ENCODE peak calls at places on chromosomes 7 and 10, in seven cellular contexts. W is stimulated activated CD8-positive, alpha-beta memory T cell treated with anti-CD3 and anti-CD28 coated beads, Interleukin-15, amount 100 ng/mL, for 48 hours; Z is AG08395; U is H9; A is stimulated activated CD4-positive, alpha-beta T cell treated with anti-CD3 and anti-CD28 coated beads, Interleukin-2, amount 100 ng/mL, for 24 hours; E is NCI-H1105 treated with DMSO at 0.1 percent for 48 hours; N is anterior cingulate cortex. F is an unnamed sample.

GRCh38 chr10:92420554-92421275 is 129.7 kb downstream of the MARCHF5 start:
- DNase-seq in N (no peak), A (no peak), W (no peak), Z (no peak), U (peak), E (no peak), F (peak)

GRCh38 chr10:24889636-24890035 is 62.8 kb downstream of the PRTFDC1 start:
- DNase-seq in N (no peak), A (no peak), E (no peak), Z (no peak), U (no peak), W (no peak), F (no peak)

GRCh38 chr7:86932038-86932512 is 127.4 kb downstream of the ELAPOR2 start:
- DNase-seq in E (no peak), W (no peak), N (no peak), Z (peak), U (no peak), A (peak), F (no peak)

GRCh38 chr10:62648941-62649340 is 155.6 kb upstream of the ADO start:
- DNase-seq in Z (no peak), N (no peak), A (no peak), W (no peak), E (no peak), U (no peak), F (no peak)

GRCh38 chr7:144819566-144819965 is 16.3 kb downstream of the TPK1 start:
- DNase-seq in E (no peak), U (no peak), W (no peak), Z (no peak), N (no peak), A (no peak), F (no peak)

GRCh38 chr7:44973610-44974401 is 5.0 kb downstream of the MYO1G start:
- DNase-seq in U (peak), W (no peak), E (no peak), Z (peak), N (no peak), A (peak), F (no peak)

GRCh38 chr10:88270871-88271713 is 312.0 kb downstream of the RNLS start:
- DNase-seq in Z (peak), U (no peak), E (no peak), N (no peak), A (peak), W (peak), F (peak)

GRCh38 chr10:120460776-120461175 is 3.7 kb downstream of the PLPP4 start:
- DNase-seq in E (no peak), N (no peak), A (no peak), W (no peak), Z (peak), U (no peak), F (no peak)

GRCh38 chr10:78211476-78212110 is 177.9 kb downstream of the RPS24 start:
- DNase-seq in Z (peak), N (no peak), U (no peak), W (no peak), E (no peak), A (no peak), F (peak)

GRCh38 chr7:117053407-117053806 is 100.1 kb downstream of the ST7 start:
- DNase-seq in E (no peak), A (no peak), Z (peak), W (no peak), U (no peak), N (no peak), F (no peak)

GRCh38 chr10:114548662-114549061 is 109.4 kb downstream of the ABLIM1 start:
- DNase-seq in U (peak), E (no peak), A (peak), W (no peak), Z (peak), N (no peak), F (no peak)

GRCh38 chr7:1466524-1467271 is 7.4 kb upstream of the MICALL2 start:
- DNase-seq in E (no peak), W (no peak), Z (peak), A (no peak), N (no peak), U (peak), F (no peak)

GRCh38 chr10:49111320-49111698 is 4.0 kb downstream of the VSTM4 start:
- DNase-seq in E (no peak), U (no peak), N (no peak), A (no peak), Z (no peak), W (no peak), F (no peak)

GRCh38 chr7:16498122-16498521 is 28.5 kb upstream of the LRRC72 start:
- DNase-seq in E (no peak), W (no peak), N (no peak), Z (no peak), A (no peak), U (no peak), F (no peak)

GRCh38 chr7:27176962-27177794 is 3.1 kb upstream of the HOXA10 start:
- DNase-seq in U (peak), N (no peak), A (no peak), Z (no peak), W (no peak), E (no peak), F (no peak)

GRCh38 chr7:363626-364025 is 73.7 kb downstream of the FOXL3 start:
- DNase-seq in W (no peak), E (no peak), N (no peak), Z (no peak), U (no peak), A (no peak), F (peak)

GRCh38 chr10:71840177-71840711 is 10.8 kb downstream of the PSAP start:
- DNase-seq in Z (peak), N (no peak), U (peak), A (no peak), E (peak), W (no peak), F (no peak)

GRCh38 chr7:127897704-127898454 is 133.4 kb downstream of the LRRC4 start:
- DNase-seq in Z (no peak), E (no peak), U (no peak), N (no peak), A (peak), W (no peak), F (no peak)

GRCh38 chr7:55258631-55259030 is 106.5 kb upstream of the LANCL2 start:
- DNase-seq in A (no peak), W (no peak), Z (no peak), N (no peak), E (no peak), U (no peak), F (no peak)

GRCh38 chr7:54788664-54789063 is 29.7 kb upstream of the SEC61G start:
- DNase-seq in U (peak), N (no peak), A (peak), W (no peak), Z (peak), E (peak), F (no peak)

GRCh38 chr7:121530251-121531174 is 134.4 kb upstream of the FAM3C start:
- DNase-seq in Z (peak), E (no peak), A (peak), N (no peak), W (peak), U (no peak), F (no peak)

GRCh38 chr7:108452707-108453106 is 3.5 kb downstream of the NRCAM start:
- DNase-seq in E (peak), A (no peak), Z (peak), N (no peak), W (no peak), U (no peak), F (peak)

GRCh38 chr10:6033954-6034353 is 28.2 kb downstream of the IL2RA start:
- DNase-seq in W (no peak), A (peak), N (no peak), Z (peak), E (no peak), U (no peak), F (no peak)

GRCh38 chr7:66281678-66282593 is 76.8 kb downstream of the TPST1 start:
- DNase-seq in U (no peak), E (no peak), A (no peak), Z (peak), W (no peak), N (no peak), F (no peak)

GRCh38 chr10:6275022-6275997 is 72.6 kb downstream of the PFKFB3 start:
- DNase-seq in E (no peak), N (no peak), W (peak), U (peak), A (peak), Z (peak), F (peak)

GRCh38 chr7:128885370-128886187 is 22.9 kb downstream of the ATP6V1F start:
- DNase-seq in N (no peak), E (no peak), A (no peak), U (no peak), Z (no peak), W (no peak), F (no peak)

GRCh38 chr7:127770870-127771269 is 118.9 kb downstream of the SND1 start:
- DNase-seq in N (no peak), A (no peak), U (no peak), Z (peak), W (no peak), E (no peak), F (no peak)

GRCh38 chr10:128930422-128930821 is 536.6 kb upstream of the MGMT start:
- DNase-seq in E (no peak), U (no peak), W (no peak), N (no peak), Z (no peak), A (no peak), F (no peak)

GRCh38 chr7:70719120-70719519 is 412.8 kb upstream of the GALNT17 start:
- DNase-seq in N (no peak), A (no peak), W (no peak), U (no peak), E (peak), Z (no peak), F (no peak)

GRCh38 chr7:75888464-75889222 is 9.8 kb downstream of the RHBDD2 start:
- DNase-seq in A (no peak), Z (no peak), E (no peak), U (no peak), W (no peak), N (no peak), F (no peak)

GRCh38 chr10:83212632-83213349 is 926.5 kb upstream of the GHITM start:
- DNase-seq in A (no peak), Z (peak), E (no peak), U (no peak), W (no peak), N (no peak), F (no peak)

GRCh38 chr7:123797673-123798526 is 47.1 kb upstream of the HYAL4 start:
- DNase-seq in E (peak), W (no peak), N (no peak), A (no peak), U (no peak), Z (peak), F (peak)

GRCh38 chr7:27130540-27131389 is at the start of gene HOXA4:
- DNase-seq in N (no peak), Z (peak), W (peak), U (peak), A (peak), E (no peak), F (peak)

F was measured in B cell.